ENCODE peak calls at places on chromosome 13, in four cellular contexts. D, Y, N and T are unnamed samples.
A peak's percentile ranks its signal among the peaks of the same experiment; 100 is the strongest.

GRCh38 chr13:32622827-32623226 is 36.6 kb downstream of the PDS5B start:
- DNase-seq in D (no peak), Y (no peak), N (no peak), T (no peak)

GRCh38 chr13:41007359-41008118 is 11.6 kb downstream of the ELF1 start:
- DNase-seq in D (no peak), N (no peak), Y (no peak), T (no peak)

GRCh38 chr13:110798595-110798994 is 85.1 kb downstream of the ING1 start:
- DNase-seq in D (no peak), Y (no peak), N (no peak), T (no peak)

GRCh38 chr13:91797567-91797966 is 399.1 kb downstream of the GPC5 start:
- DNase-seq in D (no peak), N (no peak), Y (no peak), T (no peak)

GRCh38 chr13:48001127-48001881 is at the start of gene SUCLA2:
- DNase-seq in N (peak; percentile 68), D (peak; percentile 79), Y (peak; percentile 92), T (peak; percentile 59)

GRCh38 chr13:30192320-30193093 is 114.8 kb downstream of the KATNAL1 start:
- DNase-seq in D (no peak), N (no peak), Y (no peak), T (no peak)

GRCh38 chr13:67437246-67437645 is 207.1 kb upstream of the PCDH9 start:
- DNase-seq in N (no peak), Y (no peak), D (no peak), T (no peak)

GRCh38 chr13:35826626-35827254 is 304.4 kb downstream of the DCLK1 start:
- DNase-seq in D (no peak), Y (no peak), N (no peak), T (no peak)

GRCh38 chr13:110957181-110957884 is 42.5 kb upstream of the ANKRD10 start:
- DNase-seq in N (no peak), D (no peak), Y (no peak), T (peak; percentile 47)

GRCh38 chr13:23790591-23791170 is 98.5 kb downstream of the MIPEP start:
- DNase-seq in D (no peak), Y (no peak), N (no peak), T (no peak)

GRCh38 chr13:40342901-40343300 is 323.5 kb downstream of the FOXO1 start:
- DNase-seq in Y (no peak), D (no peak), N (no peak), T (no peak)

GRCh38 chr13:31846182-31846938 is 107.0 kb downstream of the RXFP2 start:
- DNase-seq in D (peak; percentile 70), Y (peak; percentile 95), N (peak; percentile 76), T (peak; percentile 26)

GRCh38 chr13:90872491-90873025 is 474.9 kb upstream of the MIR17HG start:
- DNase-seq in N (no peak), Y (no peak), D (no peak), T (no peak)

GRCh38 chr13:44577236-44578063 is 1.3 kb upstream of the TSC22D1 start:
- DNase-seq in D (peak; percentile 96), Y (peak; percentile 98), N (peak; percentile 96), T (peak; percentile 79)

GRCh38 chr13:75641026-75641425 is 4.9 kb downstream of the LMO7 start:
- DNase-seq in D (no peak), N (no peak), Y (no peak), T (no peak)

GRCh38 chr13:29737061-29737460 is 113.4 kb downstream of the UBL3 start:
- DNase-seq in N (no peak), Y (no peak), D (no peak), T (no peak)

GRCh38 chr13:49530452-49530851 is 34.7 kb downstream of the PHF11 start:
- DNase-seq in Y (no peak), N (no peak), D (no peak), T (no peak)

GRCh38 chr13:108947551-108948030 is 318.2 kb downstream of the MYO16 start:
- DNase-seq in D (no peak), Y (no peak), N (no peak), T (no peak)

GRCh38 chr13:29481603-29482002 is 113.9 kb downstream of the SLC7A1 start:
- DNase-seq in N (no peak), Y (no peak), D (no peak), T (no peak)

GRCh38 chr13:110132178-110132975 is 174.6 kb downstream of the COL4A1 start:
- DNase-seq in D (peak; percentile 2), Y (no peak), N (no peak), T (no peak)

GRCh38 chr13:81048026-81048461 is 707.1 kb upstream of the SPRY2 start:
- DNase-seq in D (no peak), N (no peak), Y (no peak), T (no peak)

GRCh38 chr13:72652681-72653080 is 74.7 kb downstream of the MZT1 start:
- DNase-seq in N (no peak), Y (no peak), D (no peak), T (peak; percentile 56)

GRCh38 chr13:44075113-44075512 is 195.4 kb downstream of the LACC1 start:
- DNase-seq in Y (no peak), D (peak; percentile 40), N (no peak), T (no peak)

GRCh38 chr13:110409581-110409992 is 102.5 kb downstream of the COL4A2 start:
- DNase-seq in D (no peak), N (no peak), Y (no peak), T (peak; percentile 25)

GRCh38 chr13:32983058-32983457 is 33.2 kb upstream of the KL start:
- DNase-seq in N (no peak), D (no peak), Y (no peak), T (no peak)

GRCh38 chr13:107968470-107968869 is 246.9 kb downstream of the LIG4 start:
- DNase-seq in D (no peak), Y (no peak), N (no peak), T (peak; percentile 26)

GRCh38 chr13:99698010-99698815 is 196.9 kb downstream of the TM9SF2 start:
- DNase-seq in D (no peak), Y (no peak), N (no peak), T (no peak)

GRCh38 chr13:77511552-77511951 is 24.0 kb upstream of the SCEL start:
- DNase-seq in Y (no peak), D (no peak), N (no peak), T (no peak)

GRCh38 chr13:110301083-110301482 is 5.9 kb downstream of the COL4A1 start:
- DNase-seq in Y (peak; percentile 16), N (no peak), D (no peak), T (no peak)

GRCh38 chr13:24199016-24199415 is 38.5 kb downstream of the SPATA13 start:
- DNase-seq in D (no peak), Y (no peak), N (no peak), T (no peak)

DNA sequence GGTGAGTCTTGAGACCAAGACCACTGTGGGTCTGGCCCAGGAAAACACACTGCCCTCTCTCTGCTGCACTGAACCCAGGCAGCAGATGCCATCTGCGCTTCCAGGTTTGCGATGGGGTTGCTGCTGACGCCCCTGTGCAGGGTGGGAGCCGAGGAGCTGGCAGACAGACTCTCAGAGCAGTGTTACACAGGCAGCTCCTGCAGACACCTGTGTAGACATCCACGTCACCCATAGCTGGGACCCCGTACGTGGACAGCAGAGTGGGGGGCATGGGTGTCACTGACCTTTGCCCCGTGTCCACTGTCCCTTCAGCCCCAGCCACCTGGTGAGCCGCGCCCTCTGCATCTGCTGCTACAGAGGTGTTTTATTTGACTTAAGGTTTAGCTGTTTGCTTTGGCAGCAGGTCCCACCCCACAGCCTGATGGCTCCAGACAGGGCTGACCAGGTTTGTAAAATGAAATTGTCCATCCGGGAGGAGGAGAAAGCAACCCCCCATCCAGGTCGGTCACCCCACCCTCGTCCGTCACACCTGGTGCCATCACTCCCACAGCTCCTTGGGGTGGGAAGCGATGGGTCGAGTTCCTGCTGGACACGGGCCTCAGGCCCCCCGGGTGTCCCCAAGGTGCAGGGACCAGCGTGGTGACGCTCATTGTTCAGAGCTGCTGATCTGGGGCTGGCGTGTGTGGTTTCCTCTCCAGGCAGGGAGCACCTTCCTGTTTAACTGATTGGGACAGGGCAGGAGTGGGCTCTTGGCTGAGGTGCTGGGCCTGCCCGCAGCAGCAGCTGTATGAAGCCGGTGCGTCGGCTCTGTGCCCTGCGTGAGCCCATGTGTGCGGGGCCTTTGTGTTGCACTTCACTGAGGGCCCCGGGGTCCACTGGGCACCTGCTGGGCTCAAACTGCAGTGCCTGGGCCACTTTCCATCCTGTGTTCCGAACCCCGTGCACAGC is 28.4 kb downstream of the MCF2L start:
- DNase-seq in N (no peak), D (peak; percentile 61), Y (no peak), T (no peak)
- H3K4me1 ChIP-seq in N (peaks cover 3% of the 10 kb centered on the region), D (peaks cover 12% of the 10 kb centered on the region), Y (peaks cover 16% of the 10 kb centered on the region), T (no peaks in the 10 kb centered on the region)

GRCh38 chr13:101757446-101758039 is 305.1 kb downstream of the ITGBL1 start:
- DNase-seq in N (no peak), D (no peak), Y (no peak), T (peak; percentile 33)
- TF ChIP-seq CTCF in N (peak; percentile 22), D (peak; percentile 39), Y (peak; percentile 37), T (peak; percentile 73)

GRCh38 chr13:89238496-89238895 is 1567.3 kb downstream of the SLITRK5 start:
- DNase-seq in Y (no peak), D (no peak), N (no peak), T (peak; percentile 50)

DNA sequence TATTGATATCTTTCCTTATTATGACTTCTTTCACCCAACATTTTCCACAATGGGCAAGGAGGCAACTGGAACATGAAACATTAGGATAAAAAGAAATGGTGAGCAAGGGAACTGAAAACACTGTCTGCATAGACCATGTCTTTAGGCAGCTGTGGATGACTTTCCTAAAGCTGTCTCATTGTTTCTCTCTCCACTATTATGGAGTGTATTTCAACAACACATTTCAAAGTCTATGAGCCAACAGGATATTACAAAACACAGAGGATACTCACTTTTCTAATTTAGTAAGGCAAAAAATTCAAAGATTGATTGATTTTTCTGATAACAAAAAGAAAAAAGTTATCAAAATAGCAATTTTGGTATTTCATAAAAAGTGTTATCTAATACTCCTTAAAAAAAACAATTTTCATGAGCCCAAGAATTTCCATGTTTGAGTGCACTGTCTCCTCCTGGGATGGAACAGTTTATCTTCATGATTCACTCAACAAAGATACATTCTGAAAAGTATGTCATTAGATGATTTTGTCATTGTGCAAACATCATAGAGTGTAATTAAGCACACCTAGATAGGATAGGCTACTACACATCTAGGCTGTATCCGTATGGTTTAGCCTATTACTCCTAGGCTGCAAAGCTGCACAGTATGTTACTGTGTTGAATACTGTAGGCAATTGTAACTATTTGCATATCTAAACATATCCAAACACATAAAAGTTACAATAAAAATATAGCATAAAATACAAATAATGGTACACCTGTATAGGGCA is 1568.4 kb downstream of the SLITRK5 start:
- DNase-seq in D (no peak), Y (no peak), N (no peak), T (peak; percentile 41)
- H3K27ac ChIP-seq in D (no peak overlapping the region), Y (no peak overlapping the region), N (no peak overlapping the region), T (no peak overlapping the region)

DNA sequence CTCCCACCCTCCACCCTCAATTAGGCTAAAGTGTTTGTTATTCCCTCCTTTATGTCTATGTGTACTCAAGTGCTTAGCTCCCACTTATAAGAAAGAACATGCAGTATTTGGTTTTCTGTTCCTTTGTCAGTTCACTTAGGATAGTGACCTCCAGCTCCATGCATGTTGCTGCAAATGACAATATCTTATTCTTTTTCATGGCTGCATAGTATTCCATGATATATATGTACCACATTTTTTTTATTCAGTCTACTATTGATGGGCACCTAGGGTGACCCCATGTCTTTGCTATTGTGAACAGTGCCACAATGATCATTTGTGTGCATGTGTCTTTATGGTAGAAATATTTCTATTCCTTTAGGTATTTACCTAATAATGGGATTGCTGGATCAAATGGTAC is 114.3 kb downstream of the DLEU7 start:
- DNase-seq in D (no peak), Y (no peak), N (no peak), T (no peak)
- H3K4me1 ChIP-seq in D (no peaks in the 10 kb centered on the region), Y (peaks cover 10% of the 10 kb centered on the region), N (no peaks in the 10 kb centered on the region), T (peaks cover 12% of the 10 kb centered on the region)